ENCODE peak calls at places on chromosome 2, in seven cellular contexts. T is A549, W is AG09319, Q is Panc1, U is astrocyte, Z is astrocyte of the spinal cord, G is spleen. A is an unnamed sample.

GRCh38 chr2:204473224-204473623 is 72.1 kb upstream of the PARD3B start:
- DNase-seq in G (no peak), U (no peak), Z (no peak), T (no peak), Q (no peak), W (no peak), A (no peak)

GRCh38 chr2:36820942-36821605 is 124.6 kb downstream of the VIT start:
- DNase-seq in T (no peak), U (no peak), G (no peak), Z (no peak), W (no peak), Q (no peak), A (no peak)

GRCh38 chr2:36477744-36478143 is 120.2 kb downstream of the FEZ2 start:
- DNase-seq in T (no peak), Z (no peak), G (no peak), Q (no peak), W (no peak), U (no peak), A (no peak)

GRCh38 chr2:207879536-207879935 is 109.8 kb upstream of the FZD5 start:
- DNase-seq in U (peak), W (peak), Q (no peak), G (no peak), T (no peak), Z (peak), A (no peak)

GRCh38 chr2:120763931-120764330 is 28.3 kb downstream of the GLI2 start:
- DNase-seq in T (no peak), Q (no peak), Z (no peak), U (no peak), G (peak), W (no peak), A (peak)

GRCh38 chr2:182372661-182373060 is 54.2 kb downstream of the PDE1A start:
- DNase-seq in Z (peak), T (peak), Q (peak), W (no peak), U (peak), G (no peak), A (no peak)

GRCh38 chr2:24453379-24454073 is 37.5 kb upstream of the NCOA1 start:
- DNase-seq in W (no peak), U (no peak), Q (no peak), G (no peak), T (no peak), Z (no peak), A (no peak)

GRCh38 chr2:238895901-238896600 is 48.2 kb downstream of the TWIST2 start:
- DNase-seq in U (peak), Q (no peak), W (peak), G (peak), T (no peak), Z (peak), A (no peak)

GRCh38 chr2:107936427-107937359 is 49.6 kb upstream of the SLC5A7 start:
- DNase-seq in G (no peak), W (no peak), Q (no peak), Z (no peak), T (no peak), U (no peak), A (no peak)

GRCh38 chr2:145724499-145724898 is 1204.6 kb upstream of the ZEB2 start:
- DNase-seq in T (no peak), G (no peak), W (no peak), U (peak), Z (peak), Q (no peak), A (no peak)

GRCh38 chr2:26679857-26680256 is 12.7 kb upstream of the KCNK3 start:
- DNase-seq in Q (no peak), U (no peak), Z (no peak), W (no peak), G (peak), T (no peak), A (no peak)

GRCh38 chr2:17136231-17136630 is 382.0 kb downstream of the RAD51AP2 start:
- DNase-seq in Z (no peak), U (no peak), W (no peak), Q (no peak), T (no peak), G (no peak), A (no peak)

GRCh38 chr2:218063541-218064295 is 5.3 kb upstream of the RUFY4 start:
- DNase-seq in Z (no peak), U (no peak), Q (no peak), G (no peak), W (no peak), T (no peak), A (no peak)

GRCh38 chr2:156401863-156402262 is 34.3 kb upstream of the GPD2 start:
- DNase-seq in G (no peak), W (no peak), Z (no peak), Q (no peak), T (no peak), U (no peak), A (no peak)

GRCh38 chr2:14011186-14011585 is 621.3 kb upstream of the LRATD1 start:
- DNase-seq in Q (no peak), T (no peak), U (peak), Z (peak), G (no peak), W (no peak), A (no peak)

GRCh38 chr2:217929757-217930707 is 72.8 kb downstream of the TNS1 start:
- DNase-seq in W (peak), Q (no peak), T (no peak), Z (no peak), G (no peak), U (peak), A (peak)

GRCh38 chr2:58734365-58734764 is 493.2 kb upstream of the FANCL start:
- DNase-seq in Q (peak), T (peak), Z (peak), G (no peak), U (peak), W (no peak), A (no peak)

GRCh38 chr2:30346475-30347169 is 100.4 kb upstream of the LCLAT1 start:
- DNase-seq in U (peak), Q (no peak), Z (no peak), T (no peak), W (no peak), G (no peak), A (no peak)

GRCh38 chr2:70368545-70368944 is 66.7 kb upstream of the FAM136A start:
- DNase-seq in Q (no peak), T (no peak), G (no peak), U (no peak), Z (no peak), W (no peak), A (no peak)

GRCh38 chr2:168323456-168324058 is 76.2 kb upstream of the STK39 start:
- DNase-seq in T (no peak), Q (no peak), Z (no peak), G (no peak), U (no peak), W (no peak), A (no peak)

GRCh38 chr2:134233733-134234135 is 20.1 kb upstream of the MGAT5 start:
- DNase-seq in Z (no peak), Q (no peak), U (no peak), W (no peak), T (no peak), G (no peak), A (no peak)

GRCh38 chr2:26772064-26773001 is 8.2 kb downstream of the SLC35F6 start:
- DNase-seq in U (peak), G (peak), T (no peak), Q (peak), W (peak), Z (no peak), A (peak)

GRCh38 chr2:228245601-228246000 is 64.1 kb upstream of the SPHKAP start:
- DNase-seq in U (no peak), T (no peak), Z (no peak), G (no peak), Q (no peak), W (no peak), A (no peak)

GRCh38 chr2:236969075-236969474 is 116.6 kb upstream of the COPS8 start:
- DNase-seq in G (no peak), Q (no peak), T (no peak), Z (no peak), W (no peak), U (no peak), A (no peak)
- TF ChIP-seq CTCF in G (no peak), Q (no peak), T (no peak), Z (no peak), W (no peak), U (no peak), A (no peak)

GRCh38 chr2:234607691-234608090 is 110.8 kb upstream of the ARL4C start:
- DNase-seq in W (no peak), Z (no peak), Q (no peak), T (no peak), U (no peak), G (no peak), A (no peak)

GRCh38 chr2:234606906-234607305 is 110.0 kb upstream of the ARL4C start:
- DNase-seq in W (no peak), Q (no peak), Z (no peak), T (no peak), G (no peak), U (peak), A (no peak)

GRCh38 chr2:234608946-234609345 is 112.1 kb upstream of the ARL4C start:
- DNase-seq in Q (no peak), W (no peak), U (no peak), T (no peak), G (no peak), Z (no peak), A (no peak)

GRCh38 chr2:234603619-234604018 is 106.7 kb upstream of the ARL4C start:
- DNase-seq in G (no peak), T (no peak), U (no peak), Z (no peak), W (no peak), Q (no peak), A (no peak)
- TF ChIP-seq CTCF in G (no peak), T (no peak), U (no peak), Z (no peak), W (no peak), Q (no peak), A (no peak)

DNA sequence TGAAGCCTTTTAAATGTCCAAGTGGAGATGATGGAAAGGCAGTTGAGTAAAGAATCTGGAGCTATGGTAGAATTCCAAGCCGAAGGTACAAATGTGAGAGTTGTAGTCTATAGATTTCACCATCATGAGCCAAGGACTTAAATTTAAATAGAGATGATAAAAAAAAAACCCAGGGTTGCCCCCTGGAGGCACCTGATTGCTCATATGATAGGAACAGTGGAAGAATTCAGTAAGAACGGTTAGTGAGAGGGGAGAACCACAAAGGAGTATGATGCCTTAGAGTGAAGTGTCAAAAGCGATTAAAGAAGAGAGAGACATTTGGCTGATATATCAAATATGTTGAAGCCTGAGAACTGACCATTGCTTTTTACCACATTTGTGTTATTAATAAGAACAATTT is 11.9 kb downstream of the NYAP2 start:
- DNase-seq in T (no peak), G (no peak), Q (no peak), Z (no peak), U (no peak), W (no peak), A (no peak)
- TF ChIP-seq CTCF in T (peak), G (no peak), Q (no peak), Z (no peak), U (no peak), W (no peak), A (no peak)

GRCh38 chr2:234981197-234982095 is 29.6 kb downstream of the SH3BP4 start:
- DNase-seq in Q (peak), G (no peak), T (peak), U (peak), W (peak), Z (peak), A (peak)
- TF ChIP-seq CTCF in Q (no peak), G (no peak), T (no peak), U (no peak), W (peak), Z (peak), A (no peak)

GRCh38 chr2:64645014-64645418 is 8.7 kb downstream of the SERTAD2 start:
- DNase-seq in Q (no peak), U (peak), Z (peak), G (no peak), T (peak), W (no peak), A (no peak)
- TF ChIP-seq CTCF in Q (no peak), U (no peak), Z (no peak), G (no peak), T (no peak), W (peak), A (no peak)

GRCh38 chr2:191479680-191480023 is 198.3 kb upstream of the NABP1 start:
- DNase-seq in W (no peak), U (no peak), G (no peak), T (no peak), Z (no peak), Q (no peak), A (no peak)
- TF ChIP-seq CTCF in W (no peak), U (no peak), G (no peak), T (no peak), Z (no peak), Q (no peak), A (no peak)

GRCh38 chr2:232890536-232890895 is 20.5 kb downstream of the SNORC start:
- DNase-seq in U (no peak), Z (no peak), T (no peak), G (no peak), Q (no peak), W (no peak), A (peak)

GRCh38 chr2:232889876-232890401 is 19.9 kb downstream of the SNORC start:
- DNase-seq in G (no peak), U (no peak), T (no peak), W (no peak), Z (no peak), Q (no peak), A (no peak)

GRCh38 chr2:232888099-232888836 is 18.2 kb downstream of the SNORC start:
- DNase-seq in U (no peak), Q (no peak), G (peak), W (no peak), Z (no peak), T (no peak), A (no peak)

GRCh38 chr2:232887171-232887850 is 17.2 kb downstream of the SNORC start:
- DNase-seq in G (peak), T (no peak), W (no peak), Q (no peak), Z (no peak), U (no peak), A (no peak)

GRCh38 chr2:232888839-232889529 is 18.9 kb downstream of the SNORC start:
- DNase-seq in Q (no peak), W (no peak), U (no peak), G (peak), T (no peak), Z (no peak), A (peak)
- TF ChIP-seq CTCF in Q (no peak), W (no peak), U (no peak), G (no peak), T (no peak), Z (no peak), A (no peak)

GRCh38 chr2:177692828-177693269 is 300.3 kb downstream of the AGPS start:
- DNase-seq in Z (no peak), U (no peak), G (no peak), Q (no peak), T (peak), W (no peak), A (no peak)
- TF ChIP-seq CTCF in Z (no peak), U (no peak), G (no peak), Q (no peak), T (peak), W (no peak), A (no peak)